ENCODE peak calls at places on chromosomes 4 and X, in six cellular contexts. Q is ovary, H is stomach, X is prostate gland, F is sigmoid colon, A is suprapubic skin. Y is an unnamed sample.

GRCh38 chrX:39577976-39578962 is 519.5 kb downstream of the BCOR start:
- DNase-seq in Q (peak; percentile 49), H (peak; percentile 26), X (no peak), F (no peak), A (no peak), Y (no peak)

GRCh38 chr4:80255374-80256095 is 10.9 kb upstream of the FGF5 start:
- DNase-seq in Q (no peak), H (no peak), X (no peak), F (no peak), A (no peak), Y (no peak)

GRCh38 chrX:18792828-18793227 is 85.4 kb downstream of the PPEF1 start:
- DNase-seq in Q (no peak), H (no peak), X (no peak), F (no peak), A (no peak), Y (no peak)

GRCh38 chr4:8384397-8385060 is 56.0 kb downstream of the ACOX3 start:
- DNase-seq in Q (no peak), H (no peak), X (no peak), F (no peak), A (no peak), Y (no peak)

GRCh38 chr4:7045961-7046921 is 3.1 kb downstream of the TADA2B start:
- DNase-seq in Q (no peak), H (no peak), X (no peak), F (no peak), A (no peak), Y (no peak)

GRCh38 chr4:173855015-173855414 is 325.0 kb upstream of the HAND2 start:
- DNase-seq in Q (no peak), H (no peak), X (no peak), F (no peak), A (no peak), Y (no peak)

GRCh38 chr4:174317531-174317930 is 33.8 kb downstream of the CEP44 start:
- DNase-seq in Q (no peak), H (no peak), X (no peak), F (no peak), A (no peak), Y (no peak)

GRCh38 chrX:154329284-154329683 is 33.7 kb downstream of the TKTL1 start:
- DNase-seq in Q (no peak), H (no peak), X (no peak), F (no peak), A (no peak), Y (no peak)

GRCh38 chr4:76374744-76375143 is 46.2 kb downstream of the CCDC158 start:
- DNase-seq in Q (no peak), H (no peak), X (no peak), F (no peak), A (no peak), Y (no peak)

GRCh38 chrX:132022863-132023116 is 312 bp upstream of the STK26 start:
- DNase-seq in Q (no peak), H (no peak), X (no peak), F (no peak), A (peak; percentile 56), Y (no peak)

GRCh38 chr4:45741897-45742296 is 382.0 kb downstream of the GABRG1 start:
- DNase-seq in Q (no peak), H (no peak), X (no peak), F (no peak), A (no peak), Y (no peak)

GRCh38 chrX:44384688-44385338 is 41.3 kb upstream of the EFHC2 start:
- DNase-seq in Q (no peak), H (no peak), X (no peak), F (no peak), A (no peak), Y (no peak)

GRCh38 chr4:116302990-116303735 is 782.2 kb downstream of the TRAM1L1 start:
- DNase-seq in Q (no peak), H (no peak), X (no peak), F (no peak), A (no peak), Y (no peak)

GRCh38 chr4:786074-786741 is 39.7 kb downstream of the CPLX1 start:
- DNase-seq in Q (no peak), H (no peak), X (no peak), F (peak; percentile 70), A (no peak), Y (no peak)

GRCh38 chrX:53321216-53321942 is 40.0 kb upstream of the IQSEC2 start:
- DNase-seq in Q (no peak), H (no peak), X (no peak), F (no peak), A (no peak), Y (peak; percentile 49)
- H3K4me3 ChIP-seq in Q (peak overlapping the region; percentile 36), H (peak overlapping the region; percentile 70), X (peak overlapping the region; percentile 48), F (peak overlapping the region; percentile 59), A (peak overlapping the region; percentile 70), Y (peak overlapping the region; percentile 58)

DNA sequence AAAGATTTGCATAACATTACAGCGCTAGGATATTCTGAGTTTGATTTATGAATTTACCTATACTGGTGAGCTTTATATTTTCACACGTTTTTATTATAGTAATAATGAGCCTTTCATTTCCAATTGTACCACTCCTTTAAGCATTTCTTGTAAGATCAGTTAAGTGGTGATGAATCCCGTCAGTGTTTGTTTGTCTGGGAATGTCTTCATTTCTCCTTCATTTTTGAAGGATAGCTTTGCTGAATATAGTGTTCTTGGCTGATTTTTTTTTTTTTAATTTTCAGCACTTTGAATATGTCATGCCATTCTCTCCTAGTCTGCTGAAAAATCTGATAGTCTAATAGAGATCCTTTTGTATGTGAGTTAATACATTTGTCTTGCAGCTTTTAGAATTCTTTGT is 70.1 kb downstream of the IL15 start:
- DNase-seq in Q (no peak), H (no peak), X (no peak), F (no peak), A (no peak), Y (no peak)
- TF ChIP-seq POLR2A in Q (no peak), H (no peak), X (no peak), F (no peak), A (no peak), Y (no peak)

GRCh38 chrX:100830143-100830542 is 10.0 kb downstream of the CSTF2 start:
- DNase-seq in Q (no peak), H (no peak), X (no peak), F (no peak), A (no peak), Y (no peak)
- H3K36me3 ChIP-seq in Q (no peaks in the 10 kb centered on the region), H (peaks cover 85% of the 10 kb centered on the region), X (no peaks in the 10 kb centered on the region), F (peaks cover 45% of the 10 kb centered on the region), A (peaks cover 37% of the 10 kb centered on the region), Y (peaks cover 2% of the 10 kb centered on the region)

GRCh38 chr4:87975466-87975865 is at the start of gene SPP1:
- DNase-seq in Q (no peak), H (no peak), X (no peak), F (no peak), A (no peak), Y (peak; percentile 19)
- H3K4me3 ChIP-seq in Q (no peak within 1 kb of the TSS), H (no peak within 1 kb of the TSS), X (no peak within 1 kb of the TSS), F (no peak within 1 kb of the TSS), A (no peak within 1 kb of the TSS), Y (no peak within 1 kb of the TSS)

DNA sequence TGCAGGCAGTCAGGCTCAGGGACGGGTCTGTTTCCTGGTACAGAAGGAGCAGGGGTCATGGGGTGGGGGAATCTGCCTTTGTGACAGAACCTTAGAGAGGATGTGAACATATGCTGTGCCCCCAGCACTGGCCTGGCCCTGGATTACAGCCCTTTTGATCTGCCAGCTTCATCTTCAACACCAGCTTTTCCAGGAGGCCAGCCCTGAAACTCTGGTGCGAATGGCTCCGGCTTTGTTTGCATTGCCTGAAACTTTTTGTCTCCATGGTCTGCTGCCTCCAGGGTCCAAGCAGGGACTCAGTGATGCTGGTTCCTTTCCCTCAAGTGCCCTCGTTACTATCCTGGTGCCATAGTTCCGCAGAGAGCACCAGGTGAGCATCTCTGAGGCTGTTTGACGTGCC is 2.1 kb downstream of the CNGA2 start:
- DNase-seq in Q (no peak), H (no peak), X (no peak), F (peak; percentile 30), A (no peak), Y (no peak)
- TF ChIP-seq POLR2A in Q (no peak), H (no peak), X (no peak), F (no peak), A (no peak), Y (no peak)